ENCODE peak calls at places on chromosome 1, in seven cellular contexts. M, Y, S, C, B, L and Q are unnamed samples.

GRCh38 chr1:51314974-51315373 is 15.4 kb downstream of the TTC39A start:
- DNase-seq in M (no peak), Y (no peak), S (no peak), C (no peak), B (no peak), L (no peak), Q (no peak)

GRCh38 chr1:228236744-228237143 is 28.9 kb downstream of the OBSCN start:
- DNase-seq in M (no peak), Y (no peak), S (peak), C (no peak), B (peak), L (peak), Q (no peak)

GRCh38 chr1:17161137-17161700 is 42.0 kb upstream of the PADI2 start:
- DNase-seq in M (no peak), Y (no peak), S (no peak), C (no peak), B (no peak), L (no peak), Q (no peak)

GRCh38 chr1:30905898-30906620 is 2.5 kb downstream of the SDC3 start:
- DNase-seq in M (no peak), Y (no peak), S (no peak), C (peak), B (no peak), L (no peak), Q (no peak)

GRCh38 chr1:211833174-211833820 is 2.7 kb upstream of the LPGAT1 start:
- DNase-seq in M (peak), Y (no peak), S (no peak), C (no peak), B (no peak), L (no peak), Q (no peak)

GRCh38 chr1:40782371-40782956 is 1.1 kb upstream of the KCNQ4 start:
- DNase-seq in M (no peak), Y (peak), S (peak), C (peak), B (peak), L (no peak), Q (no peak)

GRCh38 chr1:11044849-11045427 is 2.1 kb downstream of the MASP2 start:
- DNase-seq in M (no peak), Y (no peak), S (no peak), C (peak), B (no peak), L (peak), Q (no peak)

GRCh38 chr1:236868625-236869467 is 73.8 kb downstream of the MTR start:
- DNase-seq in M (peak), Y (peak), S (peak), C (no peak), B (peak), L (no peak), Q (no peak)

GRCh38 chr1:23581219-23581618 is 21.9 kb upstream of the ID3 start:
- DNase-seq in M (no peak), Y (no peak), S (peak), C (peak), B (no peak), L (no peak), Q (peak)

GRCh38 chr1:161218301-161219077 is 3.4 kb downstream of the FCER1G start:
- DNase-seq in M (no peak), Y (no peak), S (no peak), C (no peak), B (no peak), L (no peak), Q (no peak)

GRCh38 chr1:214280386-214281029 is 451 bp upstream of the SMYD2 start:
- DNase-seq in M (no peak), Y (peak), S (peak), C (no peak), B (peak), L (peak), Q (no peak)

GRCh38 chr1:48710318-48710717 is 66.4 kb downstream of the BEND5 start:
- DNase-seq in M (no peak), Y (no peak), S (peak), C (no peak), B (no peak), L (peak), Q (no peak)

GRCh38 chr1:63317007-63317813 is 5.2 kb upstream of the FOXD3 start:
- DNase-seq in M (peak), Y (peak), S (peak), C (peak), B (peak), L (peak), Q (no peak)

GRCh38 chr1:225777058-225777582 is 506 bp upstream of the SRP9 start:
- DNase-seq in M (peak), Y (peak), S (no peak), C (no peak), B (peak), L (no peak), Q (no peak)

GRCh38 chr1:59162665-59163064 is 134.2 kb upstream of the FGGY start:
- DNase-seq in M (no peak), Y (no peak), S (no peak), C (no peak), B (no peak), L (no peak), Q (no peak)

GRCh38 chr1:19169642-19170041 is 40.4 kb downstream of the UBR4 start:
- DNase-seq in M (no peak), Y (no peak), S (no peak), C (no peak), B (no peak), L (no peak), Q (no peak)

GRCh38 chr1:210446479-210446878 is 117.8 kb downstream of the HHAT start:
- DNase-seq in M (peak), Y (no peak), S (no peak), C (peak), B (no peak), L (no peak), Q (no peak)

GRCh38 chr1:46401964-46402626 is 8.0 kb downstream of the FAAH start:
- DNase-seq in M (no peak), Y (peak), S (peak), C (peak), B (no peak), L (peak), Q (peak)

GRCh38 chr1:184838374-184838995 is 83.8 kb upstream of the EDEM3 start:
- DNase-seq in M (no peak), Y (no peak), S (no peak), C (peak), B (no peak), L (peak), Q (no peak)

GRCh38 chr1:58003059-58003458 is 543.5 kb downstream of the OMA1 start:
- DNase-seq in M (no peak), Y (no peak), S (peak), C (no peak), B (no peak), L (no peak), Q (no peak)